ENCODE peak calls at places on chromosomes 11 and 22, in five cellular contexts. One of them, this sample, is unnamed.

GRCh38 chr22:47064016-47064415 is 301.6 kb downstream of the TBC1D22A start:
- DNase-seq in BE2C: no peak
- DNase-seq in pancreas: no peak
- DNase-seq in AML-193: no peak
- DNase-seq in body of pancreas: no peak
- DNase-seq in this sample: no peak

GRCh38 chr11:6079463-6079862 is 28.0 kb upstream of the OR56B4 start:
- DNase-seq in body of pancreas: no peak
- DNase-seq in BE2C: no peak
- DNase-seq in AML-193: no peak
- DNase-seq in pancreas: no peak
- DNase-seq in this sample: no peak

GRCh38 chr11:30855383-30856006 is 269.3 kb upstream of the MPPED2 start:
- DNase-seq in body of pancreas: no peak
- DNase-seq in BE2C: no peak
- DNase-seq in AML-193: no peak
- DNase-seq in pancreas: no peak
- DNase-seq in this sample: no peak

GRCh38 chr22:29747832-29748231 is 19.0 kb downstream of the ZMAT5 start:
- DNase-seq in pancreas: no peak
- DNase-seq in body of pancreas: no peak
- DNase-seq in BE2C: no peak
- DNase-seq in AML-193: no peak
- DNase-seq in this sample: no peak

GRCh38 chr11:8092587-8093424 is 11.8 kb downstream of the TUB start:
- DNase-seq in AML-193: peak; percentile 32
- DNase-seq in body of pancreas: peak; percentile 81
- DNase-seq in BE2C: peak; percentile 72
- DNase-seq in pancreas: peak; percentile 63
- DNase-seq in this sample: peak; percentile 69

GRCh38 chr11:95703059-95703458 is 86.5 kb downstream of the FAM76B start:
- DNase-seq in pancreas: no peak
- DNase-seq in BE2C: no peak
- DNase-seq in AML-193: no peak
- DNase-seq in body of pancreas: no peak
- DNase-seq in this sample: no peak

GRCh38 chr11:87971354-87971753 is 203.9 kb downstream of the RAB38 start:
- DNase-seq in AML-193: no peak
- DNase-seq in BE2C: no peak
- DNase-seq in body of pancreas: no peak
- DNase-seq in pancreas: no peak
- DNase-seq in this sample: no peak

GRCh38 chr22:18091916-18092526 is 14.2 kb downstream of the PEX26 start:
- DNase-seq in BE2C: no peak
- DNase-seq in pancreas: peak; percentile 73
- DNase-seq in body of pancreas: peak; percentile 78
- DNase-seq in AML-193: no peak
- DNase-seq in this sample: peak; percentile 81

GRCh38 chr11:326592-326841 is 5.9 kb upstream of the IFITM3 start:
- DNase-seq in BE2C: no peak
- DNase-seq in AML-193: no peak
- DNase-seq in pancreas: no peak
- DNase-seq in body of pancreas: no peak
- DNase-seq in this sample: no peak

GRCh38 chr11:10394229-10395100 is 60.6 kb upstream of the AMPD3 start:
- DNase-seq in body of pancreas: peak; percentile 38
- DNase-seq in BE2C: no peak
- DNase-seq in AML-193: no peak
- DNase-seq in pancreas: peak; percentile 34
- DNase-seq in this sample: no peak

GRCh38 chr11:101082813-101083212 is 46.8 kb downstream of the PGR start:
- DNase-seq in pancreas: no peak
- DNase-seq in body of pancreas: no peak
- DNase-seq in AML-193: no peak
- DNase-seq in BE2C: no peak
- DNase-seq in this sample: no peak

GRCh38 chr11:10659339-10660216 is 34.0 kb downstream of the IRAG1 start:
- DNase-seq in BE2C: peak; percentile 42
- DNase-seq in body of pancreas: peak; percentile 49
- DNase-seq in pancreas: no peak
- DNase-seq in AML-193: no peak
- DNase-seq in this sample: peak; percentile 63

GRCh38 chr22:44279059-44279340 is 33.8 kb downstream of the SHISAL1 start:
- DNase-seq in AML-193: no peak
- DNase-seq in body of pancreas: no peak
- DNase-seq in pancreas: no peak
- DNase-seq in BE2C: no peak
- DNase-seq in this sample: no peak

GRCh38 chr11:57131080-57131790 is 50.5 kb upstream of the LRRC55 start:
- DNase-seq in body of pancreas: peak; percentile 20
- DNase-seq in BE2C: peak; percentile 38
- DNase-seq in pancreas: no peak
- DNase-seq in AML-193: no peak
- DNase-seq in this sample: no peak

GRCh38 chr11:30131535-30131934 is 99.3 kb upstream of the FSHB start:
- DNase-seq in BE2C: no peak
- DNase-seq in body of pancreas: peak; percentile 32
- DNase-seq in AML-193: no peak
- DNase-seq in pancreas: no peak
- DNase-seq in this sample: no peak

GRCh38 chr22:24181088-24181995 is at the start of gene SUSD2:
- DNase-seq in body of pancreas: no peak
- DNase-seq in AML-193: no peak
- DNase-seq in pancreas: no peak
- DNase-seq in BE2C: peak; percentile 53
- DNase-seq in this sample: peak; percentile 47

GRCh38 chr11:94153320-94153719 is 24.7 kb downstream of the PANX1 start:
- DNase-seq in BE2C: no peak
- DNase-seq in pancreas: no peak
- DNase-seq in body of pancreas: peak; percentile 32
- DNase-seq in AML-193: no peak
- DNase-seq in this sample: no peak

GRCh38 chr22:19772673-19773469 is 12.3 kb downstream of the TBX1 start:
- DNase-seq in body of pancreas: no peak
- DNase-seq in BE2C: peak; percentile 18
- DNase-seq in AML-193: no peak
- DNase-seq in pancreas: no peak
- DNase-seq in this sample: peak; percentile 47

GRCh38 chr11:72962084-72962483 is 147.9 kb downstream of the ATG16L2 start:
- DNase-seq in BE2C: no peak
- DNase-seq in AML-193: peak; percentile 62
- DNase-seq in pancreas: no peak
- DNase-seq in body of pancreas: no peak
- DNase-seq in this sample: no peak

GRCh38 chr11:78289547-78290292 is 101.0 kb downstream of the USP35 start:
- DNase-seq in BE2C: no peak
- DNase-seq in AML-193: peak; percentile 55
- DNase-seq in body of pancreas: no peak
- DNase-seq in pancreas: no peak
- DNase-seq in this sample: no peak

GRCh38 chr11:73980001-73980960 is 2.4 kb downstream of the UCP2 start:
- DNase-seq in BE2C: no peak
- DNase-seq in pancreas: peak; percentile 81
- DNase-seq in AML-193: peak; percentile 43
- DNase-seq in body of pancreas: peak; percentile 79
- DNase-seq in this sample: peak; percentile 63

GRCh38 chr11:94028436-94028835 is 7.3 kb downstream of the HEPHL1 start:
- DNase-seq in BE2C: no peak
- DNase-seq in pancreas: no peak
- DNase-seq in body of pancreas: no peak
- DNase-seq in AML-193: no peak
- DNase-seq in this sample: no peak

GRCh38 chr11:103529217-103529684 is 420.0 kb downstream of the DYNC2H1 start:
- DNase-seq in AML-193: no peak
- DNase-seq in BE2C: peak; percentile 36
- DNase-seq in body of pancreas: no peak
- DNase-seq in pancreas: no peak
- DNase-seq in this sample: no peak

GRCh38 chr11:35786918-35787557 is 124.5 kb downstream of the TRIM44 start:
- DNase-seq in pancreas: no peak
- DNase-seq in body of pancreas: no peak
- DNase-seq in AML-193: no peak
- DNase-seq in BE2C: no peak
- DNase-seq in this sample: no peak

GRCh38 chr11:111387318-111387863 is 8.3 kb upstream of the POU2AF1 start:
- DNase-seq in BE2C: no peak
- DNase-seq in body of pancreas: peak; percentile 95
- DNase-seq in pancreas: peak; percentile 88
- DNase-seq in AML-193: no peak
- DNase-seq in this sample: peak; percentile 21

GRCh38 chr11:128598755-128599154 is 11.4 kb upstream of the ETS1 start:
- DNase-seq in BE2C: no peak
- DNase-seq in AML-193: no peak
- DNase-seq in body of pancreas: no peak
- DNase-seq in pancreas: no peak
- DNase-seq in this sample: no peak

GRCh38 chr11:58807358-58807757 is 37.1 kb downstream of the GLYATL2 start:
- DNase-seq in body of pancreas: no peak
- DNase-seq in AML-193: no peak
- DNase-seq in pancreas: no peak
- DNase-seq in BE2C: no peak
- DNase-seq in this sample: no peak

GRCh38 chr22:22666307-22667091 is 22.1 kb downstream of the GGTLC2 start:
- DNase-seq in AML-193: peak; percentile 15
- DNase-seq in pancreas: peak; percentile 25
- DNase-seq in BE2C: peak; percentile 45
- DNase-seq in body of pancreas: peak; percentile 55
- DNase-seq in this sample: no peak

GRCh38 chr22:48976556-48977535 is 850.8 kb downstream of the BRD1 start:
- DNase-seq in pancreas: no peak
- DNase-seq in body of pancreas: no peak
- DNase-seq in BE2C: no peak
- DNase-seq in AML-193: no peak
- DNase-seq in this sample: no peak

GRCh38 chr22:19819911-19820879 is 34.5 kb downstream of the GNB1L start:
- DNase-seq in body of pancreas: no peak
- DNase-seq in BE2C: no peak
- DNase-seq in AML-193: no peak
- DNase-seq in pancreas: no peak
- DNase-seq in this sample: no peak

GRCh38 chr22:21646608-21647590 is 4.8 kb downstream of the SDF2L1 start:
- DNase-seq in AML-193: peak; percentile 80
- DNase-seq in body of pancreas: peak; percentile 88
- DNase-seq in pancreas: peak; percentile 69
- DNase-seq in BE2C: peak; percentile 80
- DNase-seq in this sample: peak; percentile 69

GRCh38 chr22:20584872-20585639 is 77.6 kb downstream of the MED15 start:
- DNase-seq in body of pancreas: no peak
- DNase-seq in pancreas: no peak
- DNase-seq in BE2C: peak; percentile 56
- DNase-seq in AML-193: no peak
- DNase-seq in this sample: no peak

GRCh38 chr22:18950141-18950540 is 14.0 kb upstream of the PRODH start:
- DNase-seq in pancreas: peak; percentile 0
- DNase-seq in body of pancreas: no peak
- DNase-seq in BE2C: no peak
- DNase-seq in AML-193: no peak
- DNase-seq in this sample: peak; percentile 29

GRCh38 chr11:69563946-69564780 is 76.8 kb upstream of the CCND1 start:
- DNase-seq in pancreas: no peak
- DNase-seq in AML-193: no peak
- DNase-seq in body of pancreas: no peak
- DNase-seq in BE2C: no peak
- DNase-seq in this sample: no peak

GRCh38 chr22:25083414-25084166 is 116.1 kb upstream of the CRYBB3 start:
- DNase-seq in BE2C: peak; percentile 26
- DNase-seq in body of pancreas: peak; percentile 38
- DNase-seq in AML-193: no peak
- DNase-seq in pancreas: peak; percentile 16
- DNase-seq in this sample: no peak

GRCh38 chr11:104078250-104078649 is 41.8 kb downstream of the DDI1 start:
- DNase-seq in pancreas: no peak
- DNase-seq in AML-193: peak; percentile 26
- DNase-seq in body of pancreas: no peak
- DNase-seq in BE2C: no peak
- DNase-seq in this sample: no peak

GRCh38 chr11:8291421-8292350 is 28.0 kb upstream of the LMO1 start:
- DNase-seq in pancreas: no peak
- DNase-seq in AML-193: no peak
- DNase-seq in BE2C: no peak
- DNase-seq in body of pancreas: no peak
- DNase-seq in this sample: no peak

This sample was measured in psoas muscle.